ENCODE peak calls at places on chromosomes 6 and 20, in five cellular contexts. T, U, R, K and C are unnamed samples.

GRCh38 chr20:60055740-60056139 is 97.5 kb downstream of the CDH26 start:
- DNase-seq in K (no peak), T (no peak), R (peak; percentile 41), U (no peak), C (peak; percentile 89)

GRCh38 chr6:13404892-13405254 is 76.5 kb upstream of the TBC1D7 start:
- DNase-seq in U (no peak), K (no peak), R (no peak), T (no peak), C (no peak)

GRCh38 chr6:112936476-112936875 is 589.3 kb downstream of the RFPL4B start:
- DNase-seq in K (no peak), U (no peak), T (no peak), R (no peak), C (no peak)

GRCh38 chr6:42766163-42766670 is 15.6 kb upstream of the BICRAL start:
- DNase-seq in U (no peak), K (no peak), R (no peak), T (no peak), C (no peak)

GRCh38 chr20:18904624-18905023 is 91.0 kb downstream of the SCP2D1 start:
- DNase-seq in T (no peak), K (no peak), U (peak; percentile 72), R (peak; percentile 8), C (no peak)

GRCh38 chr6:126020305-126021050 is 34.1 kb downstream of the TRMT11 start:
- DNase-seq in K (no peak), U (no peak), T (no peak), R (no peak), C (no peak)

GRCh38 chr20:24693466-24694156 is 224.2 kb downstream of the SYNDIG1 start:
- DNase-seq in T (peak; percentile 8), K (no peak), U (no peak), R (no peak), C (peak; percentile 62)

GRCh38 chr6:105783333-105783945 is 302.7 kb upstream of the PRDM1 start:
- DNase-seq in U (no peak), K (no peak), T (no peak), R (no peak), C (no peak)

GRCh38 chr6:2940010-2940850 is 31.1 kb downstream of the SERPINB6 start:
- DNase-seq in K (peak; percentile 42), T (no peak), R (no peak), U (peak; percentile 74), C (peak; percentile 75)

GRCh38 chr6:35077006-35077712 is 64.0 kb downstream of the TCP11 start:
- DNase-seq in K (no peak), R (no peak), U (no peak), T (no peak), C (peak; percentile 59)

GRCh38 chr20:34997171-34997570 is 41.5 kb downstream of the MYH7B start:
- DNase-seq in R (peak; percentile 61), K (no peak), T (no peak), U (no peak), C (no peak)

GRCh38 chr6:167150815-167151557 is 6.8 kb downstream of the GPR31 start:
- DNase-seq in U (no peak), R (no peak), K (no peak), T (no peak), C (no peak)

GRCh38 chr6:15330174-15330934 is 84.5 kb downstream of the JARID2 start:
- DNase-seq in U (no peak), K (no peak), T (no peak), R (no peak), C (no peak)

GRCh38 chr6:3037578-3038365 is 30.5 kb upstream of the RIPK1 start:
- DNase-seq in T (no peak), U (no peak), K (no peak), R (no peak), C (no peak)

GRCh38 chr6:166778046-166778445 is 151.0 kb upstream of the RPS6KA2 start:
- DNase-seq in K (no peak), U (no peak), R (no peak), T (no peak), C (peak; percentile 70)

GRCh38 chr6:71879016-71879415 is 7.3 kb upstream of the RIMS1 start:
- DNase-seq in U (no peak), K (no peak), R (no peak), T (no peak), C (no peak)

GRCh38 chr6:34237722-34238506 is 1.2 kb downstream of the HMGA1 start:
- DNase-seq in T (peak; percentile 91), R (peak; percentile 68), K (peak; percentile 59), U (peak; percentile 82), C (peak; percentile 93)

GRCh38 chr6:33661118-33661838 is 40.2 kb downstream of the ITPR3 start:
- DNase-seq in R (no peak), K (no peak), U (no peak), T (no peak), C (no peak)

GRCh38 chr20:9515761-9516657 is 1.6 kb downstream of the LAMP5 start:
- DNase-seq in T (peak; percentile 76), U (peak; percentile 88), K (no peak), R (no peak), C (no peak)

GRCh38 chr6:3766219-3766618 is 14.7 kb upstream of the PXDC1 start:
- DNase-seq in R (no peak), T (peak; percentile 63), U (no peak), K (no peak), C (no peak)

GRCh38 chr6:163750436-163751031 is 336.0 kb downstream of the QKI start:
- DNase-seq in K (no peak), T (no peak), U (peak; percentile 77), R (no peak), C (no peak)

GRCh38 chr20:56614196-56614595 is 14.9 kb upstream of the TFAP2C start:
- DNase-seq in T (no peak), U (no peak), R (no peak), K (no peak), C (no peak)

GRCh38 chr20:21514553-21515251 is 838 bp upstream of the NKX2-2 start:
- DNase-seq in K (no peak), R (no peak), U (no peak), T (peak; percentile 34), C (no peak)

GRCh38 chr6:49806145-49806544 is 19.1 kb upstream of the PGK2 start:
- DNase-seq in R (no peak), K (no peak), T (no peak), U (no peak), C (no peak)

GRCh38 chr6:14305629-14306028 is 188.1 kb downstream of the CD83 start:
- DNase-seq in K (no peak), U (no peak), R (no peak), T (no peak), C (no peak)

GRCh38 chr6:30195951-30196350 is 17.3 kb downstream of the TRIM26 start:
- DNase-seq in T (no peak), K (no peak), R (no peak), U (peak; percentile 53), C (no peak)

GRCh38 chr6:14074723-14075503 is 42.7 kb upstream of the CD83 start:
- DNase-seq in K (no peak), T (peak; percentile 19), U (no peak), R (no peak), C (no peak)

GRCh38 chr6:151068761-151069312 is 170.9 kb upstream of the AKAP12 start:
- DNase-seq in T (no peak), K (no peak), R (no peak), U (peak; percentile 75), C (no peak)

DNA sequence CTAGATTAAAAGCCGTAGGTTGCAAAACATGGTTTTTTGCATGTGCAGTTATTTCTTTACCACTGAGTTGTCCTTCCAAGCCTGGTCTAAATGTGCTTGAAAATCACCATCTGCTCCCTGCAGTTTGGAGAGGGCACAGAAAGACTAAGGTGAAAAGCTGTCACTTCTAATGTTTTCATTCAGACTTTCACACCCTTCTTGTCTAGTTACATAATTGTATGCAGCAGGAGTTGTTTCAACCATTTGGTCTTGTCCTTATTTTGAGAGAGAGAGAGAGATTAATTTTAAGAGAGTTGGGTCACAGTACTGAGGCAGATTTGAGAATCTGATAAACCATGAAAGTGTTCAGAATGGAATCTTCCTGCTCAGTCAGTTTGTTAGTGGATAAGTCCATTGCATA is 82.5 kb downstream of the ARID1B start:
- DNase-seq in T (no peak), U (peak; percentile 12), R (no peak), K (no peak), C (no peak)
- H3K4me1 ChIP-seq in T (peaks cover 2% of the 10 kb centered on the region), U (peaks cover 25% of the 10 kb centered on the region), R (peaks cover 10% of the 10 kb centered on the region), K (peaks cover 16% of the 10 kb centered on the region), C (peaks cover 61% of the 10 kb centered on the region)

DNA sequence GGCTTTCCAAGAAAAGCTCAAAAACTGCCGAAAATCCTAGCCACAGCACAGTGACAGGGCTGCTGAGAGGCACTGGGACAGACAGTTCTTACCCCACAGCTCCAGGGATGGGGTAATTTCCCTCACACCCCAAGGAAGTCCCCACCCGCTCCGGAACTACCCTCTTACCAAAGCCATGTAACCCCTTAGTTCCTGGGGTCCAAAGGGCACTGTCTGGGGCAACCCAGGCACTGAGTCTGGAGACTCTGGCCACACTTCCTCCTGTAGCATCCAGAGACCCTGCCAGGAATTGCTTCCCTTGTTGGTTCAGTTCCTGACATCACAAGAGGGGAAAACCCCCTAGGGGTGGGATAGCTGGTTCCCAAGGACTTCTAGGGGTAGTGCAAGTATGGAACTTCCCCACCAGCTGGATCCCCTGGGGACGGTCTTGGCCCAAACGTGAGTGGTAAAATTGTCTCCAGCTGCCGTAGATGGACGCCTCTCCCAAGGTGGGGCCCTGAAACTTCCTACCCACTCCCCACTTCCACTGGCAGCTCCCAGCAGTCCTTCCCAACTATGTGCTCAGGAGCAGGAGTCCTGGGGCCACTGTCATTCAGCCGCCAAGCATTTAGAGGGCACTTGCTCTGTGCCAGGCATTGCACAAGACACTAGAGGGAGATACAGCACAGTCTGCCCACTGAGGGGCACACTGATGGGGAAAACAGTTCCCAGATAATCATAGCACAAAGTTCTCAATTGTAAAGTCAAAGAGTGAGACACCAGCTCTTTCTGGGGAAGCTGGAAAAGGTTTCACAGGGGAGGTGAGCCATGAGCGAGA is 17.3 kb upstream of the HCK start:
- DNase-seq in U (no peak), T (no peak), K (no peak), R (no peak), C (no peak)
- TF ChIP-seq CTCF in U (no peak), T (peak; percentile 45), K (peak; percentile 58), R (no peak), C (peak; percentile 51)

DNA sequence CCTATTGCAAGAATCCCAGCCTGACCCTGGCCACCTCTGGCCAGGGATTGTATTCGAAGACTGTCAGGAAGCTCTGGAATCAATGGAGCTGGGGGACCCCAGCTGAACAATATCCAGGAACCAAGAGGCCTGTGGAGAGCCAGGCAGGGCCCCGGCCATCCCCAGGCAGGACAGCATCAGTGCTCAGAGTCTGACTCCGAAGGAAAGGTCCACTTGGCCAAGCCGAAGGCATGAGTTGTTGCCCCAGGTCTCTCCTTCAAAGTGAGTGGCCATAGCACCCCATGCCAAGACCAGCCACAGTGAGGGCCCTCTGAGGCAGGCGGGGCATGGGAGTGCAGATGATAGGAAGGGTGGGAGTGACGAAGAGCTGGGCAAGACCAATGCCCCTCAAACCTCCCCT is 193.1 kb downstream of the CDH4 start:
- DNase-seq in T (no peak), K (no peak), R (no peak), U (no peak), C (no peak)
- TF ChIP-seq POLR2AphosphoS5 in T (no peak), K (no peak), R (no peak), U (no peak), C (no peak)

GRCh38 chr6:135088232-135088760 is 33.7 kb upstream of the HBS1L start:
- DNase-seq in K (no peak), U (no peak), T (no peak), R (no peak), C (no peak)

GRCh38 chr6:135087803-135088202 is 33.2 kb upstream of the HBS1L start:
- DNase-seq in T (no peak), K (no peak), U (no peak), R (no peak), C (no peak)

GRCh38 chr6:135090819-135091218 is 36.2 kb upstream of the HBS1L start:
- DNase-seq in R (no peak), T (no peak), U (no peak), K (no peak), C (no peak)

GRCh38 chr6:135088818-135089809 is 34.5 kb upstream of the HBS1L start:
- DNase-seq in T (peak; percentile 10), U (no peak), R (no peak), K (peak; percentile 25), C (no peak)

GRCh38 chr6:135089901-135090300 is 35.3 kb upstream of the HBS1L start:
- DNase-seq in U (no peak), T (no peak), R (no peak), K (no peak), C (no peak)
- H3K4me1 ChIP-seq in U (no peaks in the 10 kb centered on the region), T (peaks cover 3% of the 10 kb centered on the region), R (no peaks in the 10 kb centered on the region), K (peaks cover 6% of the 10 kb centered on the region), C (peaks cover 11% of the 10 kb centered on the region)